ENCODE peak calls at places on chromosomes 4 and X, in eight cellular contexts. T is activated CD4-positive, alpha-beta T cell treated with anti-CD3 and anti-CD28 coated beads, Interleukin-2, amount 50 U/mL, for 1 hour; X is effector memory CD8-positive, alpha-beta T cell; Y is astrocyte of the spinal cord; M is right atrium auricular region; E is H54; L is fibroblast of the conjunctiva; D is NCI-H1105 treated with DMSO at 0.1 percent for 48 hours. G is an unnamed sample.

GRCh38 chr4:35342833-35343232 is 901.5 kb downstream of the ARAP2 start:
- DNase-seq in T (no peak), M (no peak), L (no peak), D (no peak), X (no peak), Y (no peak), E (no peak), G (no peak)

GRCh38 chr4:100948911-100949310 is 398.4 kb downstream of the PPP3CA start:
- DNase-seq in E (no peak), T (no peak), Y (no peak), M (no peak), D (no peak), X (no peak), L (no peak), G (no peak)

GRCh38 chr4:158112612-158113011 is 60.2 kb downstream of the GASK1B start:
- DNase-seq in T (no peak), X (no peak), E (no peak), Y (peak; percentile 15), D (no peak), L (no peak), M (no peak), G (no peak)

GRCh38 chr4:139655116-139655515 is 10.5 kb upstream of the MGST2 start:
- DNase-seq in D (peak; percentile 34), T (no peak), M (no peak), L (no peak), E (no peak), Y (peak; percentile 40), X (no peak), G (no peak)

GRCh38 chr4:84451546-84451945 is 47.5 kb downstream of the NKX6-1 start:
- DNase-seq in L (no peak), X (no peak), D (no peak), E (no peak), Y (peak; percentile 12), M (no peak), T (no peak), G (no peak)

GRCh38 chrX:66632473-66632872 is 6.4 kb downstream of the EDA2R start:
- DNase-seq in L (no peak), E (no peak), X (no peak), T (no peak), M (no peak), D (no peak), Y (no peak), G (no peak)

GRCh38 chr4:169131556-169132208 is 121.6 kb upstream of the CBR4 start:
- DNase-seq in D (no peak), T (no peak), M (no peak), Y (no peak), X (no peak), L (no peak), E (no peak), G (no peak)

GRCh38 chr4:77187231-77187630 is 30.2 kb downstream of the CCNG2 start:
- DNase-seq in E (no peak), T (no peak), D (no peak), M (no peak), L (no peak), Y (no peak), X (no peak), G (no peak)

GRCh38 chr4:90028460-90028859 is 98.7 kb upstream of the CCSER1 start:
- DNase-seq in M (no peak), E (no peak), L (no peak), D (no peak), Y (no peak), X (no peak), T (no peak), G (no peak)

GRCh38 chrX:1316527-1316926 is 20.1 kb upstream of the IL3RA start:
- DNase-seq in L (no peak), D (no peak), T (no peak), M (peak; percentile 81), X (no peak), Y (no peak), E (no peak), G (no peak)

GRCh38 chrX:103329991-103330390 is at the start of gene TCEAL7:
- DNase-seq in D (no peak), M (no peak), E (no peak), L (peak; percentile 6), T (no peak), Y (peak; percentile 46), X (no peak), G (peak; percentile 4)

GRCh38 chr4:120331486-120332281 is 265.0 kb upstream of the MAD2L1 start:
- DNase-seq in T (no peak), E (no peak), X (no peak), Y (peak; percentile 66), D (no peak), M (no peak), L (no peak), G (no peak)

GRCh38 chr4:145531193-145531592 is 49.5 kb downstream of the SMAD1 start:
- DNase-seq in M (no peak), D (no peak), E (no peak), T (no peak), Y (no peak), L (no peak), X (no peak), G (no peak)

GRCh38 chr4:186329372-186329771 is 63.4 kb downstream of the F11 start:
- DNase-seq in L (no peak), E (no peak), Y (no peak), D (no peak), M (no peak), X (no peak), T (no peak), G (no peak)

GRCh38 chrX:85243155-85243554 is 424 bp downstream of the SATL1 start:
- DNase-seq in D (peak; percentile 11), T (no peak), E (no peak), Y (no peak), L (no peak), M (no peak), X (no peak), G (no peak)

GRCh38 chrX:74421181-74422028 is at the start of gene SLC16A2:
- DNase-seq in L (peak; percentile 64), X (peak; percentile 2), E (peak; percentile 58), D (peak; percentile 19), Y (peak; percentile 83), M (peak; percentile 67), T (peak; percentile 9), G (peak; percentile 72)

GRCh38 chrX:150897371-150898319 is 823 bp downstream of the CD99L2 start:
- DNase-seq in X (peak; percentile 15), T (peak; percentile 42), E (no peak), Y (peak; percentile 15), L (no peak), M (no peak), D (peak; percentile 68), G (no peak)

GRCh38 chrX:3699841-3700381 is 13.5 kb downstream of the PRKX start:
- DNase-seq in L (no peak), E (no peak), M (no peak), X (no peak), D (no peak), T (no peak), Y (no peak), G (no peak)

GRCh38 chr4:4694296-4694772 is 152.5 kb upstream of the STX18 start:
- DNase-seq in Y (no peak), E (no peak), L (no peak), D (no peak), T (no peak), X (no peak), M (no peak), G (no peak)

GRCh38 chrX:71532078-71532752 is 689 bp upstream of the OGT start:
- DNase-seq in L (no peak), M (no peak), T (peak; percentile 59), D (no peak), X (peak; percentile 42), E (no peak), Y (peak; percentile 53), G (no peak)

GRCh38 chr4:174523003-174523693 is 860 bp upstream of the HPGD start:
- DNase-seq in L (no peak), D (no peak), X (peak; percentile 11), Y (peak; percentile 21), E (no peak), T (no peak), M (no peak), G (no peak)

GRCh38 chrX:69285401-69285871 is 120.2 kb upstream of the PJA1 start:
- DNase-seq in Y (no peak), E (no peak), D (no peak), L (no peak), X (no peak), M (no peak), T (no peak), G (no peak)

GRCh38 chr4:186081202-186081807 is 12.3 kb downstream of the TLR3 start:
- DNase-seq in D (no peak), E (no peak), Y (no peak), T (no peak), L (no peak), X (no peak), M (no peak), G (no peak)

GRCh38 chr4:153205757-153206156 is 1.5 kb downstream of the TRIM2 start:
- DNase-seq in L (no peak), M (no peak), X (no peak), E (peak; percentile 20), Y (peak; percentile 37), D (no peak), T (no peak), G (no peak)

GRCh38 chrX:41473936-41474725 is 27.0 kb downstream of the NYX start:
- DNase-seq in Y (no peak), E (no peak), D (no peak), L (no peak), X (no peak), T (no peak), M (no peak), G (no peak)

GRCh38 chr4:137531951-137532868 is at the start of gene PCDH18:
- DNase-seq in X (no peak), M (peak; percentile 94), L (peak; percentile 99), E (peak; percentile 19), Y (peak; percentile 97), T (no peak), D (peak; percentile 58), G (peak; percentile 98)

GRCh38 chr4:45155081-45155777 is 428.9 kb upstream of the GNPDA2 start:
- DNase-seq in T (no peak), M (no peak), E (no peak), Y (peak; percentile 80), X (no peak), D (no peak), L (no peak), G (no peak)